ENCODE peak calls at places on chromosomes 1 and 21, in ten cellular contexts. D, U, W, T, Y, K, X, G, O and C are unnamed samples.
A peak's percentile ranks its signal among the peaks of the same experiment; 100 is the strongest.

GRCh38 chr1:222247811-222248310 is 300.0 kb downstream of the HHIPL2 start:
- DNase-seq in D (no peak), U (no peak), W (no peak), T (no peak), Y (no peak), K (no peak), X (no peak), G (no peak), O (no peak), C (no peak)

GRCh38 chr1:39646232-39647081 is 7.0 kb upstream of the HEYL start:
- DNase-seq in D (peak; percentile 95), U (peak; percentile 94), W (peak; percentile 79), T (peak; percentile 84), Y (peak; percentile 24), K (peak; percentile 80), X (peak; percentile 65), G (peak; percentile 87), O (peak; percentile 85), C (peak; percentile 91)

GRCh38 chr1:4002741-4003140 is 102.7 kb upstream of the C1orf174 start:
- DNase-seq in D (no peak), U (no peak), W (no peak), T (no peak), Y (no peak), K (peak; percentile 41), X (no peak), G (no peak), O (peak; percentile 43), C (no peak)

GRCh38 chr1:159177273-159177907 is 6.0 kb downstream of the CADM3 start:
- DNase-seq in D (peak; percentile 63), U (no peak), W (peak; percentile 58), T (peak; percentile 92), Y (peak; percentile 29), K (no peak), X (no peak), G (no peak), O (no peak), C (peak; percentile 65)

GRCh38 chr1:28668956-28669719 is 554 bp downstream of the GMEB1 start:
- DNase-seq in D (peak; percentile 36), U (peak; percentile 72), W (peak; percentile 33), T (peak; percentile 79), Y (peak; percentile 45), K (peak; percentile 87), X (no peak), G (peak; percentile 44), O (peak; percentile 74), C (peak; percentile 57)

GRCh38 chr1:205301842-205302588 is 19.5 kb downstream of the NUAK2 start:
- DNase-seq in D (no peak), U (no peak), W (peak; percentile 74), T (no peak), Y (no peak), K (no peak), X (no peak), G (no peak), O (no peak), C (no peak)

GRCh38 chr1:201212461-201213055 is 21.9 kb downstream of the IGFN1 start:
- DNase-seq in D (no peak), U (no peak), W (no peak), T (no peak), Y (no peak), K (no peak), X (no peak), G (no peak), O (peak; percentile 35), C (no peak)

GRCh38 chr1:224534731-224535130 is 81.4 kb upstream of the CNIH3 start:
- DNase-seq in D (peak; percentile 70), U (no peak), W (no peak), T (no peak), Y (no peak), K (no peak), X (no peak), G (no peak), O (no peak), C (no peak)

DNA sequence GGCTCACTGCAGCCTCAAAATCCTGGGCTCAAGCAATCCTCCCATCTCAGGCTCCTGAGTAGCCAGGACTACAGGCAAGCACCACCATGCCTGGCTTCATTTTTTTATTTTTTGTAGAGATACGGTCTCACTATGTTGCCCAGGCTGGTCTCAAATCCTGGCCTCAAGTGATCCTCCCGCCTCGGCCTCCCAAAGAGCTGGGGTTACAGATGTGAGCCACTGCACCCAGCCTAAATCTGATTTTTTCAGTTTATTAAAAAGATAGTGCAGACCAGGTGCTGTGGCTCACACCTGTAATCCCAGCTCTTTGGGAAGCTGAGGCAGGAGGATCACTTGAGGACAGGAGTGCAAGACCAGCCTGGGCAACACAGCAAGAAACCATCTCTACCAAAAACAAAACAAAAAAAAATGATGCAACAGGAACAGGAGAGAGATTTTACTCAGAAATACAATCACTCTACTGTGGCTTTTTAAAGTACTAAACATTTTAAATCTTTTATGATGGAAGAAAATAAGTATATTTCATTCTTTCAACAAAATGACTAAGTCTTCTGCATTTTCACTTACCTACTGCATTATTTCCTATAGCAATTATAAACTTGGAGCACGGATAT is 1.9 kb downstream of the PSMG1 start:
- DNase-seq in D (no peak), U (no peak), W (no peak), T (no peak), Y (no peak), K (no peak), X (no peak), G (no peak), O (no peak), C (no peak)
- H3K4me3 ChIP-seq in D (no peak overlapping the region), U (no peak overlapping the region), W (no peak overlapping the region), T (peak overlapping the region; percentile 92), Y (no peak overlapping the region), K (no peak overlapping the region), X (no peak overlapping the region), G (no peak overlapping the region), O (no peak overlapping the region), C (no peak overlapping the region)

GRCh38 chr1:19376428-19377372 is 64.6 kb downstream of the SLC66A1 start:
- DNase-seq in D (no peak), U (no peak), W (no peak), T (no peak), Y (no peak), K (no peak), X (no peak), G (no peak), O (no peak), C (no peak)

GRCh38 chr1:19373206-19374126 is 61.3 kb downstream of the SLC66A1 start:
- DNase-seq in D (no peak), U (no peak), W (no peak), T (no peak), Y (no peak), K (no peak), X (no peak), G (peak; percentile 80), O (no peak), C (peak; percentile 50)

GRCh38 chr1:19374402-19374801 is 62.3 kb downstream of the SLC66A1 start:
- DNase-seq in D (no peak), U (no peak), W (no peak), T (peak; percentile 88), Y (no peak), K (no peak), X (no peak), G (no peak), O (no peak), C (no peak)

GRCh38 chr1:19375621-19376020 is 63.5 kb downstream of the SLC66A1 start:
- DNase-seq in D (no peak), U (no peak), W (no peak), T (no peak), Y (no peak), K (no peak), X (no peak), G (no peak), O (no peak), C (no peak)

GRCh38 chr1:19374926-19375325 is 62.8 kb downstream of the SLC66A1 start:
- DNase-seq in D (no peak), U (no peak), W (no peak), T (no peak), Y (no peak), K (no peak), X (no peak), G (no peak), O (no peak), C (no peak)
- H3K27ac ChIP-seq in D (no peak overlapping the region), U (peak overlapping the region; percentile 65), W (no peak overlapping the region), T (no peak overlapping the region), Y (no peak overlapping the region), K (no peak overlapping the region), X (no peak overlapping the region), G (peak overlapping the region; percentile 84), O (no peak overlapping the region), C (peak overlapping the region; percentile 61)

GRCh38 chr21:15686506-15686905 is 43.3 kb upstream of the USP25 start:
- DNase-seq in D (no peak), U (no peak), W (no peak), T (no peak), Y (no peak), K (no peak), X (no peak), G (no peak), O (no peak), C (no peak)

GRCh38 chr21:15679630-15680029 is 50.2 kb upstream of the USP25 start:
- DNase-seq in D (peak; percentile 33), U (no peak), W (no peak), T (no peak), Y (no peak), K (no peak), X (no peak), G (no peak), O (no peak), C (no peak)

GRCh38 chr21:15687208-15687607 is 42.6 kb upstream of the USP25 start:
- DNase-seq in D (no peak), U (no peak), W (peak; percentile 74), T (no peak), Y (no peak), K (no peak), X (no peak), G (no peak), O (no peak), C (no peak)

GRCh38 chr21:15682182-15682895 is 47.4 kb upstream of the USP25 start:
- DNase-seq in D (no peak), U (no peak), W (peak; percentile 76), T (no peak), Y (no peak), K (no peak), X (no peak), G (no peak), O (no peak), C (no peak)

GRCh38 chr21:15682977-15683376 is 46.8 kb upstream of the USP25 start:
- DNase-seq in D (no peak), U (no peak), W (peak; percentile 57), T (no peak), Y (no peak), K (no peak), X (no peak), G (no peak), O (no peak), C (no peak)
- H3K4me3 ChIP-seq in D (no peak overlapping the region), U (no peak overlapping the region), W (no peak overlapping the region), T (no peak overlapping the region), Y (no peak overlapping the region), K (no peak overlapping the region), X (no peak overlapping the region), G (no peak overlapping the region), O (no peak overlapping the region), C (no peak overlapping the region)

DNA sequence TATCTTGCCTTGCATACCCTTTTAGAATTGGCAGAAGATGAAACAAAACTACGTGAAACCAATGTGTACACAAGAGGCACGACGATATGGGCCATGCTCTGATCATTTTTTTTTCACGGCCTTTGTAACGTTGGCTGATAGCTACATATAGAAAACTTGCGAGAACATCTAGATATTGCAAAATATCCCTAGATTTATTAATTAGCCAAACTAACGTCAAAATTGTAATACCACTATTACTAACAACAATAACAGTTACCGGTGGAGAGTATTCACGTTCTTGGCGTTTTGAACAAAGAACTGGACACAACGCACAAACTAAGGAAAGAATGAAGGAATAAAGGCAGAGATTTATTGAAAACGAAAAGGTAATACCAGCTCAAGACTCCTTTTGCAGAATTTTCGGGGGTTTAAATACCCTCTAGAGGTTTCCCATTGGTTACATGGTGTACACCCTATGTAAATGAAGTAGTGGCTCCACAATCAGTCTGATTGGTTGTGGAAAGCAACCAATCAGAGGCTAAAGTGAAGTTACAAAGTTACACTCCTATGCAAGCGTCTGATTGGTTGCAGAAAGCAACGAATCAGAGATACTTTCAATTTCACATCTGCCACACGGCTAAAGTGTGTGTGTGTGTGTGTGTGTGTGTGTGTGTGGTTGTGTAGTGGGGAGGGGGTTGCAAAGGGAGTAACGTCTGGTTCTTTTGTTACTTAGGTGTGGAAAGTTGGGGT is 945 bp upstream of the GTF2B start:
- DNase-seq in D (peak; percentile 59), U (no peak), W (peak; percentile 56), T (peak; percentile 54), Y (no peak), K (no peak), X (no peak), G (no peak), O (no peak), C (peak; percentile 68)
- H3K27ac ChIP-seq in D (peak overlapping the region; percentile 96), U (peak overlapping the region; percentile 95), W (no peak overlapping the region), T (no peak overlapping the region), Y (no peak overlapping the region), K (no peak overlapping the region), X (peak overlapping the region; percentile 92), G (peak overlapping the region; percentile 89), O (peak overlapping the region; percentile 94), C (no peak overlapping the region)